ENCODE peak calls at places on chromosomes 6 and 20, in four cellular contexts. C, H, T and W are unnamed samples.

GRCh38 chr20:14434379-14435136 is 97.1 kb upstream of the FLRT3 start:
- DNase-seq in C (no peak), H (no peak), T (no peak), W (no peak)

GRCh38 chr6:159973951-159974350 is 5.1 kb downstream of the IGF2R start:
- DNase-seq in C (peak; percentile 64), H (no peak), T (peak; percentile 59), W (no peak)

GRCh38 chr20:33861458-33861857 is 50.3 kb downstream of the CHMP4B start:
- DNase-seq in C (no peak), H (no peak), T (no peak), W (no peak)

GRCh38 chr6:53290547-53291510 is 57.9 kb downstream of the ELOVL5 start:
- DNase-seq in C (no peak), H (no peak), T (no peak), W (no peak)

GRCh38 chr6:70673601-70674000 is 5.9 kb downstream of the SMAP1 start:
- DNase-seq in C (no peak), H (no peak), T (peak; percentile 43), W (no peak)

GRCh38 chr6:113540491-113540890 is 316.7 kb upstream of the MARCKS start:
- DNase-seq in C (no peak), H (no peak), T (no peak), W (no peak)

GRCh38 chr6:27617700-27618689 is 145.1 kb upstream of the ZNF184 start:
- DNase-seq in C (no peak), H (no peak), T (peak; percentile 70), W (no peak)

GRCh38 chr20:8154636-8155035 is 22.6 kb downstream of the PLCB1 start:
- DNase-seq in C (no peak), H (no peak), T (peak; percentile 40), W (no peak)

GRCh38 chr6:12962995-12963394 is 246.4 kb downstream of the PHACTR1 start:
- DNase-seq in C (no peak), H (no peak), T (peak; percentile 52), W (no peak)

GRCh38 chr6:79719248-79719975 is 88.3 kb downstream of the SH3BGRL2 start:
- DNase-seq in C (no peak), H (no peak), T (peak; percentile 64), W (no peak)

GRCh38 chr6:43144879-43145278 is 26.2 kb upstream of the SRF start:
- DNase-seq in C (no peak), H (no peak), T (no peak), W (no peak)

GRCh38 chr6:168666751-168667427 is 225.9 kb downstream of the SMOC2 start:
- DNase-seq in C (no peak), H (peak; percentile 9), T (no peak), W (no peak)

GRCh38 chr6:32371803-32372202 is at the start of gene TSBP1:
- DNase-seq in C (no peak), H (no peak), T (no peak), W (no peak)

GRCh38 chr6:128390168-128390567 is 130.2 kb downstream of the PTPRK start:
- DNase-seq in C (no peak), H (no peak), T (no peak), W (no peak)

GRCh38 chr20:51136326-51136725 is 113.4 kb upstream of the KCNG1 start:
- DNase-seq in C (no peak), H (no peak), T (no peak), W (no peak)

GRCh38 chr20:43940518-43941225 is 26.0 kb downstream of the TOX2 start:
- DNase-seq in C (no peak), H (no peak), T (no peak), W (no peak)

GRCh38 chr6:151391471-151392428 is at the start of gene ZBTB2:
- DNase-seq in C (peak; percentile 83), H (peak; percentile 85), T (peak; percentile 75), W (peak; percentile 72)

GRCh38 chr20:53708129-53708968 is 114.7 kb upstream of the ZNF217 start:
- DNase-seq in C (no peak), H (no peak), T (no peak), W (no peak)

GRCh38 chr6:113447088-113447831 is 409.9 kb upstream of the MARCKS start:
- DNase-seq in C (no peak), H (no peak), T (peak; percentile 89), W (no peak)

GRCh38 chr6:157603971-157604370 is 219.1 kb upstream of the SNX9 start:
- DNase-seq in C (no peak), H (peak; percentile 16), T (no peak), W (no peak)

GRCh38 chr6:38184041-38184779 is 364.7 kb downstream of the ZFAND3 start:
- DNase-seq in C (no peak), H (peak; percentile 50), T (no peak), W (no peak)

GRCh38 chr6:112235956-112236355 is 18.4 kb downstream of the LAMA4 start:
- DNase-seq in C (no peak), H (no peak), T (peak; percentile 85), W (no peak)

GRCh38 chr6:90362273-90362672 is 65.6 kb upstream of the BACH2 start:
- DNase-seq in C (no peak), H (no peak), T (peak; percentile 70), W (no peak)

GRCh38 chr6:137522399-137522798 is 28.2 kb upstream of the OLIG3 start:
- DNase-seq in C (no peak), H (no peak), T (peak; percentile 5), W (no peak)

GRCh38 chr20:63854069-63854765 is 7.1 kb upstream of the ABHD16B start:
- DNase-seq in C (no peak), H (no peak), T (peak; percentile 25), W (peak; percentile 57)

GRCh38 chr6:168215121-168215808 is 104.3 kb downstream of the DACT2 start:
- DNase-seq in C (no peak), H (no peak), T (no peak), W (no peak)

GRCh38 chr20:47318596-47319516 is 37.6 kb downstream of the ZMYND8 start:
- DNase-seq in C (peak; percentile 62), H (peak; percentile 92), T (peak; percentile 89), W (peak; percentile 76)

GRCh38 chr6:106974999-106975698 is 620 bp upstream of the CD24 start:
- DNase-seq in C (no peak), H (peak; percentile 63), T (peak; percentile 7), W (peak; percentile 31)
- H3K27me3 ChIP-seq in C (no peaks in the 10 kb centered on the region), H (peaks cover 3% of the 10 kb centered on the region), T (no peaks in the 10 kb centered on the region), W (peaks cover 87% of the 10 kb centered on the region)

GRCh38 chr6:41413250-41413649 is 77.8 kb downstream of the NCR2 start:
- DNase-seq in C (no peak), H (no peak), T (no peak), W (no peak)
- H3K27me3 ChIP-seq in C (peaks cover 24% of the 10 kb centered on the region), H (no peaks in the 10 kb centered on the region), T (peaks cover 97% of the 10 kb centered on the region), W (peaks cover 71% of the 10 kb centered on the region)

GRCh38 chr20:60123096-60123495 is 164.9 kb downstream of the CDH26 start:
- DNase-seq in C (no peak), H (no peak), T (no peak), W (no peak)
- H3K27me3 ChIP-seq in C (no peaks in the 10 kb centered on the region), H (no peaks in the 10 kb centered on the region), T (no peaks in the 10 kb centered on the region), W (no peaks in the 10 kb centered on the region)

GRCh38 chr6:1439349-1439748 is 50.0 kb downstream of the FOXF2 start:
- DNase-seq in C (no peak), H (no peak), T (peak; percentile 33), W (no peak)
- H3K27me3 ChIP-seq in C (peaks cover 10% of the 10 kb centered on the region), H (no peaks in the 10 kb centered on the region), T (peaks cover 15% of the 10 kb centered on the region), W (peaks cover 41% of the 10 kb centered on the region)

DNA sequence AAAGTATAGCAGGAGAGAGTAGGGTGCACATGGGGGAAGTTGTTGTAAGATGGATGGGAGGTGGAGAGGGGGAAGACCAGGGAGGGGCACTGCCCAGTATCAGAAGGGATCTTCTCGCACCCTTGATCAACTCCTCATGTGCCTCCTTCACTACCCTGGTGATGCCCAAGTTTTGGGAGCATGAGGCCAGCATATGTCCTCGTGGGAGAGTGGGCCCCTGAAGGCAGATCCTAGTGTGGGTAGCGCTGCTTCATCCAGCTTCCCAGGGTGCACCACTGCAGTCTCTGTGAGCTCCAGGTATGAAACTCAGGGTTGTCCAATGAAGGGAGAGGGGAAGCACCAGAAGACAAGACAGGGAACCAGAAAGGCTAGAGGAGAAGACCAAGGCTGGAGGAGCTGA is 82.2 kb upstream of the FOXP4 start:
- DNase-seq in C (no peak), H (peak; percentile 40), T (no peak), W (no peak)
- H3K27me3 ChIP-seq in C (peaks cover 2% of the 10 kb centered on the region), H (no peaks in the 10 kb centered on the region), T (peaks cover under 1% of the 10 kb centered on the region), W (peaks cover 10% of the 10 kb centered on the region)

GRCh38 chr6:56956481-56956880 is 1.6 kb downstream of the BEND6 start:
- DNase-seq in C (no peak), H (no peak), T (no peak), W (no peak)
- H3K27me3 ChIP-seq in C (no peaks in the 10 kb centered on the region), H (no peaks in the 10 kb centered on the region), T (peaks cover 66% of the 10 kb centered on the region), W (peaks cover 15% of the 10 kb centered on the region)

DNA sequence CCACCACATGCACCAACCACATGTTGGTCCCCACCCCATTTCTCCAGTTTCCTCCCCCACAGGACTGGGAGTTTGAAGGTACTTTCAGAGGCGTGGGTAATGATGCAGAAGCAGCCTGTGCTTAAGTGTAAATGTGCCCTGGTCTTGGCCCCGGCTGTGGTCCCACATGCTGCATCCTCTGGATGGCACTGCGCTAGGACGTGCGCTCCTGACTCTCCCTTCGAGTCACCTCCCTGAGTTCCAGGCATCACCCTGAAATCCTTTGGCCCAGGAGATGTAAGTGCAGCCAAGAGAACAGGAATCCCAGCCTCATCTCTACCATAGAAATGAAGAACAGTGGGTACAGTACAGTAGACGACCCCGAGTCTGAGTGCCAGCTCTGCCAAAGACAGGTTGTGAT is 5.7 kb downstream of the HCK start:
- DNase-seq in C (no peak), H (no peak), T (no peak), W (no peak)
- H3K27me3 ChIP-seq in C (peaks cover 14% of the 10 kb centered on the region), H (peaks cover 4% of the 10 kb centered on the region), T (peaks cover 65% of the 10 kb centered on the region), W (peaks cover 51% of the 10 kb centered on the region)

DNA sequence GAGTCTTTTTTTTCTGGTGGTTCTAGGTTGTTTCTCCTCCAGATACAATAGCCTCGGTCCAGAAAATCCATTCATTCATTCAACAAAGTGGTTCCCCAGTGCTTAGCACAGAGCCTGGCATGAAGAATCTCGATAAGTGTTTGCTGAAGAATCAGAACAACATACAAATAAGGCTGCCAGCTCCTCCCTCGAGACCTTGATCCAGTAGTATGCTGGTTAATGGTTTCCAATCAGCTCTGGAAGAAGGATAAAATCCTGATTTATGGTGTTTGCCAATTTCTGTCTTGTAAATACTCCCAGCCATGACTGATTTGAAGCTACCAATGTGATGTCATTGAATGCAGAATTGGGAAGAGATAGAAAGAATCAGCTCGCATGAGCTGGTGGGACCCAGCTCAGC is 3.3 kb downstream of the HSPA12B start:
- DNase-seq in C (no peak), H (no peak), T (no peak), W (no peak)
- H3K27me3 ChIP-seq in C (peaks cover 12% of the 10 kb centered on the region), H (no peaks in the 10 kb centered on the region), T (peaks cover 14% of the 10 kb centered on the region), W (peaks cover 6% of the 10 kb centered on the region)